ENCODE peak calls at places on chromosomes 2 and 18, in six cellular contexts. V is WERI-Rb-1, I is OCI-LY7, U is astrocyte of the spinal cord, Q is colonic mucosa, X is iPS DF 6.9. C is an unnamed sample.

GRCh38 chr2:133680399-133681044 is 112.3 kb upstream of the NCKAP5 start:
- DNase-seq in V (no peak), I (no peak), U (no peak), Q (no peak), X (no peak), C (no peak)

GRCh38 chr2:205733648-205734047 is 51.3 kb downstream of the NRP2 start:
- DNase-seq in V (peak), I (no peak), U (no peak), Q (no peak), X (no peak), C (no peak)

GRCh38 chr2:44549099-44549471 is 187.3 kb downstream of the CAMKMT start:
- DNase-seq in V (no peak), I (no peak), U (peak), Q (no peak), X (no peak), C (no peak)

GRCh38 chr2:103459302-103459701 is 697.5 kb downstream of the TMEM182 start:
- DNase-seq in V (no peak), I (no peak), U (no peak), Q (no peak), X (no peak), C (no peak)

GRCh38 chr2:181407171-181407570 is 50.0 kb upstream of the ITGA4 start:
- DNase-seq in V (no peak), I (no peak), U (no peak), Q (no peak), X (no peak), C (no peak)

GRCh38 chr2:128304715-128305554 is 13.7 kb downstream of the HS6ST1 start:
- DNase-seq in V (peak), I (no peak), U (peak), Q (no peak), X (no peak), C (peak)

GRCh38 chr2:68282814-68283812 is 30.8 kb upstream of the PPP3R1 start:
- DNase-seq in V (peak), I (peak), U (peak), Q (no peak), X (no peak), C (no peak)

GRCh38 chr2:100502782-100503181 is 32.5 kb downstream of the NMS start:
- DNase-seq in V (no peak), I (no peak), U (no peak), Q (no peak), X (no peak), C (no peak)

GRCh38 chr2:140348826-140349225 is 1568.6 kb upstream of the NXPH2 start:
- DNase-seq in V (no peak), I (no peak), U (no peak), Q (no peak), X (peak), C (no peak)

GRCh38 chr2:112301171-112301584 is 25.8 kb downstream of the ZC3H6 start:
- DNase-seq in V (no peak), I (no peak), U (peak), Q (no peak), X (no peak), C (no peak)

GRCh38 chr2:171814174-171814573 is 79.9 kb downstream of the SLC25A12 start:
- DNase-seq in V (no peak), I (no peak), U (no peak), Q (no peak), X (no peak), C (no peak)

GRCh38 chr2:235614176-235614860 is 120.5 kb downstream of the AGAP1 start:
- DNase-seq in V (no peak), I (no peak), U (no peak), Q (peak), X (no peak), C (no peak)

GRCh38 chr18:35045121-35045520 is 3.9 kb downstream of the MAPRE2 start:
- DNase-seq in V (no peak), I (no peak), U (no peak), Q (no peak), X (no peak), C (no peak)

GRCh38 chr2:190318931-190319556 is 582 bp downstream of the HIBCH start:
- DNase-seq in V (no peak), I (peak), U (peak), Q (peak), X (no peak), C (peak)

GRCh38 chr2:241844066-241844728 is 14.5 kb downstream of the PDCD1 start:
- DNase-seq in V (no peak), I (no peak), U (peak), Q (peak), X (no peak), C (peak)

GRCh38 chr2:241933175-241933911 is 63.8 kb downstream of the RTP5 start:
- DNase-seq in V (no peak), I (no peak), U (peak), Q (peak), X (no peak), C (no peak)

GRCh38 chr2:119823734-119824334 is 64.1 kb downstream of the PTPN4 start:
- DNase-seq in V (peak), I (peak), U (peak), Q (peak), X (no peak), C (no peak)

GRCh38 chr2:43265006-43265770 is 38.8 kb upstream of the ZFP36L2 start:
- DNase-seq in V (no peak), I (no peak), U (peak), Q (no peak), X (no peak), C (no peak)

GRCh38 chr2:236178921-236179652 is 10.9 kb upstream of the GBX2 start:
- DNase-seq in V (no peak), I (no peak), U (no peak), Q (no peak), X (no peak), C (no peak)

GRCh38 chr2:200655918-200656580 is 70.2 kb downstream of the AOX1 start:
- DNase-seq in V (no peak), I (no peak), U (no peak), Q (no peak), X (no peak), C (no peak)

GRCh38 chr2:36339819-36340218 is 15.8 kb upstream of the CRIM1 start:
- DNase-seq in V (no peak), I (no peak), U (no peak), Q (no peak), X (no peak), C (no peak)

GRCh38 chr2:26410764-26411243 is 9.1 kb downstream of the DRC1 start:
- DNase-seq in V (no peak), I (no peak), U (no peak), Q (no peak), X (no peak), C (no peak)

GRCh38 chr2:239178484-239178883 is 222.3 kb downstream of the HDAC4 start:
- DNase-seq in V (no peak), I (no peak), U (no peak), Q (no peak), X (no peak), C (peak)

GRCh38 chr2:9230881-9231280 is 24.3 kb downstream of the ASAP2 start:
- DNase-seq in V (no peak), I (no peak), U (no peak), Q (no peak), X (no peak), C (no peak)

GRCh38 chr2:66538291-66538690 is 103.4 kb downstream of the MEIS1 start:
- DNase-seq in V (no peak), I (no peak), U (no peak), Q (no peak), X (no peak), C (no peak)

GRCh38 chr18:79458131-79458838 is 62.6 kb downstream of the NFATC1 start:
- DNase-seq in V (no peak), I (no peak), U (peak), Q (peak), X (no peak), C (peak)

GRCh38 chr2:67400560-67401464 is 3.7 kb downstream of the ETAA1 start:
- DNase-seq in V (no peak), I (no peak), U (peak), Q (no peak), X (no peak), C (no peak)

GRCh38 chr18:38909972-38910371 is 1344.4 kb upstream of the CELF4 start:
- DNase-seq in V (no peak), I (no peak), U (peak), Q (no peak), X (no peak), C (no peak)

GRCh38 chr2:143475131-143475784 is 346.0 kb downstream of the ARHGAP15 start:
- DNase-seq in V (no peak), I (no peak), U (no peak), Q (no peak), X (no peak), C (no peak)

GRCh38 chr2:60518567-60518966 is 34.9 kb downstream of the BCL11A start:
- DNase-seq in V (no peak), I (no peak), U (no peak), Q (peak), X (no peak), C (no peak)

GRCh38 chr2:44777542-44777941 is 164.0 kb upstream of the SIX3 start:
- DNase-seq in V (peak), I (no peak), U (no peak), Q (no peak), X (no peak), C (no peak)

GRCh38 chr2:116733699-116734098 is 1080.8 kb upstream of the DDX18 start:
- DNase-seq in V (no peak), I (no peak), U (peak), Q (no peak), X (no peak), C (no peak)

GRCh38 chr2:223027442-223027841 is 24.5 kb upstream of the KCNE4 start:
- DNase-seq in V (no peak), I (no peak), U (peak), Q (no peak), X (no peak), C (no peak)

GRCh38 chr2:112674229-112674628 is 28.5 kb downstream of the SLC20A1 start:
- DNase-seq in V (no peak), I (no peak), U (no peak), Q (peak), X (no peak), C (no peak)

GRCh38 chr2:196233033-196233807 is 61.8 kb upstream of the STK17B start:
- DNase-seq in V (no peak), I (peak), U (peak), Q (peak), X (no peak), C (no peak)
- H3K4me3 ChIP-seq in V (no peak), I (peak), U (no peak), Q (no peak), X (no peak), C (no peak)

DNA sequence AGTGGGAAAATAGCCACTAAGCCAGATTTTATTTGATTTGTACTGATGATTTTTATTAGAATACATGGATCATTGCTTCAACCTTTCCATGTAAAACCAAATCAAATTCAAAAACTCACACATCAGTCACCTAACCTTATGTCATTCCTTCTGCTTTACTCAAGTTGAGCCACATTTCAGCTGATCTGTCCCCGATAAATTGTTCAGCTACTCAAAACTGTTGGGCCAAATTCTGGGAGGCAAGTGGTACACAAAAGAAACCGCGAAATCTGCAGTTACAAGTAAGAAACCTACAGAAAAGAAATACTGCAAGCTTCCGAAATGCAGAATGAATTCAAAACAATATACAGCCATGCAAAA is 109.7 kb downstream of the TCF4 start:
- DNase-seq in V (no peak), I (no peak), U (peak), Q (no peak), X (no peak), C (no peak)
- H3K4me3 ChIP-seq in V (no peak), I (peak), U (peak), Q (no peak), X (no peak), C (peak)

GRCh38 chr2:161044937-161045336 is 115.3 kb upstream of the TANK start:
- DNase-seq in V (no peak), I (no peak), U (no peak), Q (no peak), X (no peak), C (peak)
- H3K4me3 ChIP-seq in V (no peak), I (no peak), U (no peak), Q (no peak), X (no peak), C (no peak)

GRCh38 chr18:74947875-74948274 is 261.1 kb downstream of the PTGR3 start:
- DNase-seq in V (no peak), I (no peak), U (no peak), Q (no peak), X (no peak), C (no peak)

GRCh38 chr18:74949611-74950010 is 259.3 kb downstream of the PTGR3 start:
- DNase-seq in V (no peak), I (no peak), U (no peak), Q (no peak), X (no peak), C (no peak)

GRCh38 chr18:74947417-74947816 is 261.5 kb downstream of the PTGR3 start:
- DNase-seq in V (no peak), I (no peak), U (no peak), Q (no peak), X (no peak), C (no peak)

GRCh38 chr18:74951165-74951760 is 257.7 kb downstream of the PTGR3 start:
- DNase-seq in V (no peak), I (no peak), U (peak), Q (peak), X (no peak), C (peak)

DNA sequence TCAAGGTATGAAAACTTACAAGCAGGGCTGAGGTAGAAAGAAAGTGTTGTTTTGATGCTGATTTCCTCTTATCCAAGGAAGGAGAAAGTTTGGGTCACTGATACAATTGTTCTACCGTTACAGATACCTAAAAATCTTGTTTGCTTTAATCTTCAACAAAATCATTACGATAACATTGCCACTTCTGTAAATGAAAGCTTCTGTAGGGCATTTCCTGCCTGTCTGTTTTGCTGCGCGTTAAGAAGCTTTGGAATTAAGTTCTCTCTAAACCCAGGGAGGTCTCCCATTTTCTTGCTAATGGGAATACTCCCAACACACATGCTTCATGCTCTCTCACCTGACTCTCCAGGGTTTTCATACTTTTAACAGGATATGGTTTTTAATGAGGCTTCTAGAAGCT is 258.5 kb downstream of the PTGR3 start:
- DNase-seq in V (no peak), I (no peak), U (no peak), Q (no peak), X (no peak), C (no peak)
- H3K4me3 ChIP-seq in V (no peak), I (no peak), U (no peak), Q (no peak), X (no peak), C (no peak)